ENCODE peak calls at places on chromosomes 2 and 18, in four cellular contexts. N, Q, X and U are unnamed samples.

GRCh38 chr2:215931256-215931903 is 82.0 kb downstream of the MREG start:
- DNase-seq in Q (peak; percentile 15), N (peak; percentile 57), X (peak; percentile 73), U (peak; percentile 82)

GRCh38 chr2:47561906-47562305 is 158.9 kb downstream of the MSH2 start:
- DNase-seq in X (no peak), Q (no peak), N (peak; percentile 14), U (no peak)

GRCh38 chr2:216786676-216787075 is 73.2 kb downstream of the TNP1 start:
- DNase-seq in N (no peak), Q (no peak), X (no peak), U (no peak)

GRCh38 chr18:48419268-48420022 is 10.3 kb upstream of the ZBTB7C start:
- DNase-seq in N (peak; percentile 72), Q (no peak), X (no peak), U (no peak)

GRCh38 chr2:77834360-77835002 is 312.3 kb upstream of the LRRTM4 start:
- DNase-seq in N (no peak), Q (no peak), X (no peak), U (no peak)

GRCh38 chr2:236041616-236042015 is 126.6 kb downstream of the GBX2 start:
- DNase-seq in X (no peak), Q (no peak), N (no peak), U (no peak)

GRCh38 chr2:24874025-24874424 is 46.0 kb downstream of the ADCY3 start:
- DNase-seq in Q (no peak), N (no peak), X (no peak), U (no peak)

GRCh38 chr2:151106805-151107490 is 154.7 kb downstream of the RBM43 start:
- DNase-seq in Q (no peak), X (no peak), N (peak; percentile 44), U (no peak)

GRCh38 chr2:66960161-66960560 is 437.0 kb upstream of the ETAA1 start:
- DNase-seq in X (no peak), N (no peak), Q (no peak), U (no peak)

GRCh38 chr2:174334278-174334715 is 457 bp upstream of the SP9 start:
- DNase-seq in N (no peak), Q (no peak), X (no peak), U (no peak)

GRCh38 chr2:20617892-20618467 is 32.9 kb downstream of the HS1BP3 start:
- DNase-seq in Q (peak; percentile 98), N (peak; percentile 76), X (peak; percentile 99), U (peak; percentile 98)

GRCh38 chr2:178776725-178777124 is 30.5 kb downstream of the TTN start:
- DNase-seq in Q (no peak), N (no peak), X (no peak), U (no peak)

GRCh38 chr2:23629417-23630110 is 244.6 kb downstream of the KLHL29 start:
- DNase-seq in N (no peak), Q (no peak), X (no peak), U (no peak)

GRCh38 chr18:13268035-13268700 is 49.6 kb downstream of the LDLRAD4 start:
- DNase-seq in N (peak; percentile 1), Q (no peak), X (peak; percentile 55), U (peak; percentile 65)

GRCh38 chr18:29840101-29840500 is 1202.4 kb downstream of the DSC3 start:
- DNase-seq in Q (no peak), N (peak; percentile 84), X (no peak), U (no peak)

GRCh38 chr2:75728614-75729419 is 18.1 kb upstream of the GCFC2 start:
- DNase-seq in N (no peak), X (no peak), Q (no peak), U (no peak)

GRCh38 chr2:31434911-31435310 is 20.4 kb upstream of the XDH start:
- DNase-seq in N (peak; percentile 44), Q (no peak), X (no peak), U (no peak)

GRCh38 chr2:7709907-7710306 is 792.7 kb downstream of the RNF144A start:
- DNase-seq in Q (no peak), X (no peak), N (peak; percentile 88), U (no peak)

GRCh38 chr18:73842795-73843394 is 304.7 kb downstream of the FBXO15 start:
- DNase-seq in N (peak; percentile 14), Q (no peak), X (no peak), U (no peak)

GRCh38 chr2:24972315-24972958 is 682 bp upstream of the DNAJC27 start:
- DNase-seq in N (peak; percentile 34), X (peak; percentile 38), Q (no peak), U (peak; percentile 74)

GRCh38 chr2:120442923-120443571 is 97.1 kb downstream of the INHBB start:
- DNase-seq in X (no peak), Q (no peak), N (no peak), U (no peak)

GRCh38 chr2:126657636-126658315 is 1.8 kb downstream of the GYPC start:
- DNase-seq in X (peak; percentile 79), N (peak; percentile 1), Q (peak; percentile 61), U (peak; percentile 73)

GRCh38 chr2:39922679-39923416 is 143.8 kb upstream of the THUMPD2 start:
- DNase-seq in X (no peak), Q (no peak), N (no peak), U (no peak)

GRCh38 chr2:176149484-176150337 is 1.6 kb upstream of the HOXD4 start:
- DNase-seq in X (no peak), Q (no peak), N (no peak), U (no peak)

GRCh38 chr2:63741884-63742583 is 99.7 kb upstream of the UGP2 start:
- DNase-seq in Q (no peak), N (peak; percentile 49), X (no peak), U (peak; percentile 53)

GRCh38 chr18:2979871-2980606 is 32.9 kb downstream of the LPIN2 start:
- DNase-seq in Q (no peak), N (no peak), X (peak; percentile 60), U (peak; percentile 44)

DNA sequence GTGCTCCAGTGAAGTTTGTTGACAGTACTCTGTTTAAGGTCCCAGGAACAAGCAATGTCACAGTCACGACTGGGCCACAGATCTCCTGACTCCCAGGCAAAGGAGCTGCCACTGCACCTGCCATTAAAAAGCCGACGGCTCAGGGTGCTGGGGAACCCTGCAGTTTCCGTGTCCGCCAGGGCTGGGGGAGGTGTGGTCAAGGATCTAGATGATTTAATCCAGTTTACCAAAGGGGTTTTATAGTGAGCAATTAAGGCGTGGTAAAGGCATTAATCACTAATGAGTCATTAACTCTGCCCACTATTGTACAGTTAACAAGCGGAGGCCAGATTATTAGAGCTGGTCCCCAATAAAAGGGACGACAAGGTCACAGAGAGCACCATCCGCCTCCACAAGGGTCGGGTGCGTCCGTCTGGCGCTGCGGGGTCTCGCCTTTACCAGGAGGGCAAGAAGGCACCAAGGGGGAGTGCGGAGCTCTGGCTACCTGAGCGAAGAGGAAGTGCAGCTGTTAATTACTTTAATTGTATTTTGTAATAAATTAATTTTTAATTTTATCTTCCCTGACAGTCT is 9.6 kb downstream of the RAX start:
- DNase-seq in X (no peak), N (peak; percentile 27), Q (no peak), U (no peak)
- H3K4me3 ChIP-seq in X (no peak overlapping the region), N (no peak overlapping the region), Q (no peak overlapping the region), U (no peak overlapping the region)

GRCh38 chr2:114113527-114113926 is 223.6 kb downstream of the ACTR3 start:
- DNase-seq in N (no peak), Q (no peak), X (no peak), U (no peak)
- H3K4me1 ChIP-seq in N (no peaks in the 10 kb centered on the region), Q (peaks cover 9% of the 10 kb centered on the region), X (peaks cover 11% of the 10 kb centered on the region), U (no peaks in the 10 kb centered on the region)

DNA sequence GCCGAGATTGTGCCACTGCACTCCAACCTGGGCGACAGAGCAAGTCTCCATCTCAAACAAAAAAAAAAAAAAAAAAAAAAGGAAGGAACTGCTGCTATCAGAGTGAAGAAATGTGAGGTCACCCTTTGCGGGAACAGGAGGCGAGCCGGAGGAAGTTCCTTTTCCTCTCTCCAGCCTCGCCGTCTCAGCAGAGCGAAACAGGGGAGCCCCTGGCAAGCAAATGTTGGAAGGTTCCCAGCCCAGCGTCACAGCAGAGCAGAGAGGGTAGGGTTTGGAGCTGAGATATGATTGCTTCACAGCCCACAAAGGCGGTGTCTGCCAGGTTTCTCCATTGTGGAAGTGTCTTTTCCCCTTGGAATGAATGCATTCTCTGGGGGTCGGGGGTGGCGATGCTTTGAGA is 28.5 kb downstream of the SLC20A1 start:
- DNase-seq in Q (peak; percentile 16), N (no peak), X (peak; percentile 83), U (peak; percentile 85)
- H3K4me3 ChIP-seq in Q (no peak overlapping the region), N (no peak overlapping the region), X (no peak overlapping the region), U (no peak overlapping the region)

GRCh38 chr2:156452971-156453370 is 16.8 kb downstream of the GPD2 start:
- DNase-seq in N (no peak), X (no peak), Q (no peak), U (no peak)

GRCh38 chr2:156443089-156443488 is 6.9 kb downstream of the GPD2 start:
- DNase-seq in Q (no peak), N (no peak), X (no peak), U (no peak)

GRCh38 chr2:156445311-156446218 is 9.4 kb downstream of the GPD2 start:
- DNase-seq in N (peak; percentile 65), Q (no peak), X (no peak), U (peak; percentile 69)

DNA sequence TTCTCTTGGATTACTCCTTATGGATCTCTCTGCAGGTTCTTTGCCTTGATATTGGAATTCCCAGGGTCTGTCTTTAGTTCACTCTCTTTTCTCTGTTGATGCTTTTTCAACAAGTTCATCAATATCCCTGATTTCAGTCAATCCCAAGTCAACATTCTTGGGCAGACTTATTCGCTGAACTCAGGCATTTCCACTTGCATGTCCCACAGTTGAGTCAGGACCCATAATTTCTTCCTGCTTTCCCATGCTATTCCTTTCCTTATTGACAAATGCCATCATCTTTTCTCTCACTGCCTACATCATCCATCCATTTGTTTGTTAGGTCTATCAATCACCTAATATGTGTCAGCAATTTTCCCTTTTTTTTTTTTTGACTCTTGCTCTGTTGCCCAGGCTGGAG is 11.6 kb downstream of the GPD2 start:
- DNase-seq in N (no peak), X (no peak), Q (no peak), U (no peak)
- H3K4me1 ChIP-seq in N (peaks cover 11% of the 10 kb centered on the region), X (peaks cover 8% of the 10 kb centered on the region), Q (peaks cover 12% of the 10 kb centered on the region), U (peaks cover 6% of the 10 kb centered on the region)

GRCh38 chr2:43831438-43832294 is 7.0 kb downstream of the ABCG5 start:
- DNase-seq in Q (no peak), X (no peak), N (no peak), U (no peak)
- H3K4me3 ChIP-seq in Q (peak overlapping the region; percentile 20), X (no peak overlapping the region), N (no peak overlapping the region), U (no peak overlapping the region)